ENCODE peak calls at places on chromosome 11, in seven cellular contexts. M is H1, N is HCT116, K is HepG2, B is K562, Z is SK-N-SH, U is GM12878. O is an unnamed sample.
A peak's percentile ranks its signal among the peaks of the same experiment; 100 is the strongest.

GRCh38 chr11:14270690-14271542 is 88.1 kb downstream of the RRAS2 start:
- DNase-seq in M (no peak), N (no peak), K (no peak), B (no peak), Z (no peak), U (peak; percentile 33), O (no peak)

GRCh38 chr11:9090488-9091043 is 833 bp downstream of the SCUBE2 start:
- DNase-seq in M (no peak), N (no peak), K (no peak), B (no peak), Z (peak; percentile 52), U (no peak), O (no peak)

GRCh38 chr11:119316729-119317591 is at the start of gene MCAM:
- DNase-seq in M (peak; percentile 76), N (no peak), K (peak; percentile 41), B (peak; percentile 92), Z (peak; percentile 87), U (no peak), O (no peak)

GRCh38 chr11:114384487-114384886 is 15.8 kb downstream of the C11orf71 start:
- DNase-seq in M (no peak), N (no peak), K (no peak), B (no peak), Z (no peak), U (no peak), O (no peak)

GRCh38 chr11:66119348-66120133 is 49.5 kb downstream of the PACS1 start:
- DNase-seq in M (no peak), N (peak; percentile 55), K (peak; percentile 95), B (no peak), Z (peak; percentile 61), U (no peak), O (no peak)

GRCh38 chr11:119051440-119052162 is 5.4 kb downstream of the HYOU1 start:
- DNase-seq in M (no peak), N (no peak), K (no peak), B (peak; percentile 5), Z (no peak), U (peak; percentile 51), O (no peak)

GRCh38 chr11:12556788-12557384 is 117.3 kb upstream of the TEAD1 start:
- DNase-seq in M (peak; percentile 51), N (peak; percentile 12), K (peak; percentile 39), B (no peak), Z (no peak), U (no peak), O (peak; percentile 25)

GRCh38 chr11:13487661-13488030 is 8.2 kb downstream of the PTH start:
- DNase-seq in M (peak; percentile 49), N (peak; percentile 8), K (peak; percentile 77), B (peak; percentile 18), Z (no peak), U (no peak), O (peak; percentile 78)

GRCh38 chr11:35463211-35463810 is 44.0 kb upstream of the SLC1A2 start:
- DNase-seq in M (no peak), N (no peak), K (no peak), B (no peak), Z (no peak), U (no peak), O (no peak)

GRCh38 chr11:19849107-19849789 is 136.6 kb downstream of the NAV2 start:
- DNase-seq in M (no peak), N (no peak), K (no peak), B (no peak), Z (no peak), U (no peak), O (no peak)

DNA sequence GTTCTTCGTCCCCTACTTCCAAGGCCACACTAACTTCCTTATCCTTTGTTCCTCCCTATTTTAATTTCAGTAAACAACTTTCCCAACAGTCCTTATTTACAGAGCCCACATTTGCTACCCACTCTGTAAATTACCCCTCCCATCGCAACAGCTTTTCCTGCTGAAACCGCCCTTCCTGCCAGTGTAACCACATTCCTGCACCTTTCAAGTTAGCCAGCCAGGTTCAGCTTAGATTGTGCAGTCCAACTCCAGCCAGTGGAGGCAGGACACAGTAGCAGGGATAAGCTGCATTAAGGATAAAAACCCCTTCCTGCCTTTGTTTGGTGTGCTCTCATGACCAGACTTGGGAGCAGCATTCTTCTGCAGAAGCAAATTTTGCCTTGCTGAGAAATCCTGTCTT is 768.3 kb upstream of the ARHGAP42 start:
- DNase-seq in M (no peak), N (no peak), K (no peak), B (no peak), Z (no peak), U (no peak), O (no peak)
- TF ChIP-seq JUND in M (no peak), N (no peak), K (no peak), B (no peak), Z (no peak), U (no peak), O (no peak)

GRCh38 chr11:6598555-6598954 is 4.9 kb downstream of the RRP8 start:
- DNase-seq in M (no peak), N (no peak), K (peak; percentile 62), B (no peak), Z (no peak), U (no peak), O (no peak)
- TF ChIP-seq JUND in M (no peak), N (no peak), K (no peak), B (no peak), Z (no peak), U (no peak), O (no peak)

GRCh38 chr11:120432056-120433018 is 79.2 kb upstream of the GRIK4 start:
- DNase-seq in M (no peak), N (peak; percentile 97), K (peak; percentile 51), B (peak; percentile 22), Z (no peak), U (peak; percentile 33), O (no peak)

DNA sequence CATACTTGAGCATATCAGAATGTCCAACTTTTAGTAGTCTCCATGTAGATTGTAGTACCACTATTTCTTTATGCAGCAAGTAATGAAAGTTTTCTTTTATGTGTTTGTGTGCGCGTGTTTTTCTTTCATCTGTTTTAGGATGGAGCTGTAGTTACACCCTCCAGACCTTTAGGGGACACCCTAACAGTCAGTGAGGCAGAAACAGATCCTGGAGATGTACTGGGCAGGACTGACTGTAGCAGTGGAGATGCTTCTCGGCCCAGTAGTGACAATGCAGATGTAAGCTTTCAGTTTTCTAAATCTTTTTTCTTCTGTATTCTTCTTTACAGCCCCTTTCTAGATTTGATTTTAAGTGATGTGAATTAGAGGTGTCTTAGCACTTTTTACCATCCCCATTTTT is 79.9 kb upstream of the GRIK4 start:
- DNase-seq in M (no peak), N (peak; percentile 27), K (peak; percentile 18), B (peak; percentile 25), Z (peak; percentile 15), U (no peak), O (peak; percentile 20)
- TF ChIP-seq JUND in M (no peak), N (no peak), K (no peak), B (no peak), Z (no peak), U (no peak), O (no peak)

DNA sequence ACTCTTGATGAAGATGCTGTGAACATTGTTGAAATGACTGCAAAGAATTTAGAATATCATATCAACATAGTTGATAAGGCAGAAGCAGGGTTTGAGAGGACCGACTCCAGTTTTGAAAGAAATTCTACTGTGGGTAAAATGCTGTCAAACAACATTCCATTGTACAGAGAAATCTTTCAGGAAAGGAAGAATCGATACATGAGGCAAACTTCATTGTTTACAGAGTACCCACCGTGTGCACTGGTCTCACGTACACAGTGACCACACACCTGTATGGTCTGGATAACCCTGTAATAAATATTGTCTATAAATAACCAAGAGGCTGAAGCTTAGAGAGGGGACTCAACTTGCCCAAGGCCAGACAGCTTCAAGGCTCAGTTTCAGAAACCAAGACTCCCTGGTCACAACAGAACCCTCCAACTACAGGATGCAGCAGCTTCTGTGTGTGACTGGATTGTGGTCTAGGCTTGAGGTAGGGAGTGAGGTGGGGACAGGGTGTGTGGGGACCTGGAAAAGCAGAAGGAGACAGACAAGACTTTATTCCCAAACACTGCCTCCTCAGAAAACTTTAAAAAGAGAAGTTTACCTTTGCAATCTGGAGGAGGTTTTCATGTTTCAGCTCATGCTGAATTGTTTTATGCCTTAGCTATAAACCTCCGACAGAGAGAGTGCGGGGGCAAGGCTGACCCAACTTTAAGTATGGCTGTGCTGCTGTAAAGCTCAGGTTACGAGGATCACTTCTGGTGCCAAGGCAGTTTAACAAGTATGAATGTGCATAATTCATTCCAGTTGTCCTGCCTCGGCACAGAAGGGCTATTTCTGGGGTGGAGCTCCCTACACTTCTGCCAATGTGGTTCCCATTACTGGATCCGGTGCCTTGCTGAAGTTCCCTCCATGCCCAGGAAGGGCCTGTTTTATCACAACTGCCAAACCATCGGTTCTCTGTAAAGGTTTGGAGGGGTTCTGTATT is 372.6 kb upstream of the NARS2 start:
- DNase-seq in M (no peak), N (no peak), K (peak; percentile 3), B (no peak), Z (no peak), U (no peak), O (no peak)
- TF ChIP-seq JUND in M (no peak), N (no peak), K (no peak), B (no peak), Z (no peak), U (no peak), O (no peak)

DNA sequence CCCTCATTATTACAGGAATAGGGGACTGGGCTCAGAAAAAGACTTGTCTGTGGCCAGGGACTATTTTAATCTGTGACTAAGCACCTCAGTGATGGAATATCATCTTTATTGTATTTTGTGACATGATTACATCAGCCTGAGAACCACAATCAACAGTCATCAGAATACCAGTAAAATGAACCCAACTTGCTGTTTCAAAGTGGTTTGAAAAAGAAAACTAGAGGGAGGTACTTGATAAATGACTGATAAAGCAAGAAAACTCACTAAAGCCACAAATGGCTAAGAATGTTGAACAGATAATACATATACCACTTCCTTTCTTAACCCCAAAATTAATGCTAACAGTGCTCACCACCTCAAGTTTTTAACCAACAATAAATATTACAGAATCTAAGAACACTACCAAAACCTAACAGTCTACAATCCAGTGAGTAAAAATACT is 155.7 kb downstream of the ATG16L2 start:
- DNase-seq in M (no peak), N (no peak), K (no peak), B (no peak), Z (no peak), U (peak; percentile 82), O (no peak)
- TF ChIP-seq JUND in M (no peak), N (no peak), K (no peak), B (peak; percentile 45), Z (peak; percentile 71), U (no peak), O (no peak)